ENCODE peak calls at places on chromosomes 7 and 10, in nine cellular contexts. T is MCF 10A, U is psoas muscle, C is HepG2, X is choroid plexus epithelial cell, D is cardiac muscle cell, Z is AG04450, I is heart left ventricle, Q is adrenal gland. B is an unnamed sample.

GRCh38 chr7:23207029-23207428 is 25.2 kb downstream of the NUP42 start:
- DNase-seq in C (peak), X (no peak), Q (no peak), I (no peak), Z (no peak), U (no peak), T (no peak), D (no peak), B (no peak)

GRCh38 chr7:82450759-82451158 is 7.2 kb upstream of the CACNA2D1 start:
- DNase-seq in U (no peak), Q (no peak), T (no peak), D (no peak), Z (no peak), C (no peak), I (no peak), X (no peak), B (no peak)

GRCh38 chr7:150356265-150356897 is 12.2 kb upstream of the REPIN1 start:
- DNase-seq in Q (no peak), Z (no peak), X (peak), C (peak), I (no peak), T (peak), D (peak), U (no peak), B (no peak)

GRCh38 chr7:19026888-19027287 is 90.5 kb downstream of the TWIST1 start:
- DNase-seq in C (no peak), I (no peak), D (no peak), T (peak), U (no peak), Q (no peak), Z (no peak), X (peak), B (no peak)

GRCh38 chr10:28910960-28911359 is 233.6 kb downstream of the BAMBI start:
- DNase-seq in I (no peak), U (no peak), X (peak), D (no peak), Z (peak), T (no peak), C (no peak), Q (no peak), B (no peak)

GRCh38 chr10:110433740-110434139 is 64.0 kb upstream of the DUSP5 start:
- DNase-seq in C (no peak), U (peak), I (no peak), Q (no peak), D (no peak), X (no peak), T (no peak), Z (no peak), B (no peak)

GRCh38 chr10:77023396-77023795 is 614.2 kb downstream of the KCNMA1 start:
- DNase-seq in D (no peak), Z (no peak), U (no peak), T (no peak), C (no peak), X (no peak), I (no peak), Q (no peak), B (no peak)

GRCh38 chr7:19480383-19480782 is 228.5 kb downstream of the POLR1F start:
- DNase-seq in Z (no peak), I (no peak), Q (no peak), X (no peak), U (no peak), C (no peak), D (no peak), T (no peak), B (no peak)

GRCh38 chr10:6399241-6399701 is 180.8 kb downstream of the PRKCQ start:
- DNase-seq in T (peak), I (no peak), Q (peak), C (no peak), X (peak), Z (peak), D (peak), U (no peak), B (no peak)

GRCh38 chr7:11171569-11172192 is 198.0 kb downstream of the PHF14 start:
- DNase-seq in D (no peak), T (no peak), I (no peak), X (no peak), Z (no peak), U (no peak), C (no peak), Q (no peak), B (peak)

GRCh38 chr10:89588671-89589070 is 53.3 kb upstream of the SLC16A12 start:
- DNase-seq in X (peak), T (peak), I (no peak), C (no peak), D (no peak), Z (no peak), Q (no peak), U (no peak), B (no peak)

GRCh38 chr7:77326131-77326530 is 90.0 kb downstream of the GSAP start:
- DNase-seq in Z (no peak), Q (no peak), C (no peak), D (no peak), X (peak), I (no peak), U (no peak), T (peak), B (no peak)

GRCh38 chr10:60305394-60305892 is 84.2 kb downstream of the ANK3 start:
- DNase-seq in X (peak), C (no peak), I (no peak), Z (no peak), D (no peak), U (no peak), Q (no peak), T (no peak), B (no peak)

GRCh38 chr10:17216217-17216900 is 11.7 kb upstream of the VIM start:
- DNase-seq in I (no peak), D (no peak), Q (no peak), U (no peak), X (peak), C (peak), Z (no peak), T (peak), B (no peak)

GRCh38 chr7:5211730-5212482 is 21.9 kb downstream of the WIPI2 start:
- DNase-seq in T (no peak), Q (peak), Z (no peak), I (no peak), C (no peak), X (no peak), D (no peak), U (no peak), B (no peak)

GRCh38 chr10:131081386-131081785 is 230.1 kb downstream of the TCERG1L start:
- DNase-seq in X (peak), C (no peak), Q (peak), I (no peak), Z (no peak), U (no peak), T (no peak), D (no peak), B (no peak)

GRCh38 chr7:1286946-1287628 is 54.4 kb downstream of the UNCX start:
- DNase-seq in U (peak), I (no peak), Q (no peak), X (no peak), T (no peak), Z (no peak), C (no peak), D (no peak), B (no peak)

GRCh38 chr10:71072146-71072819 is 140.1 kb upstream of the UNC5B start:
- DNase-seq in T (no peak), U (no peak), Q (no peak), C (no peak), X (no peak), D (no peak), I (no peak), Z (no peak), B (no peak)

GRCh38 chr7:157881062-157881771 is 544.4 kb downstream of the DNAJB6 start:
- DNase-seq in U (no peak), I (no peak), Q (no peak), D (no peak), X (no peak), T (no peak), C (no peak), Z (no peak), B (no peak)

GRCh38 chr7:80309377-80309776 is 174.7 kb downstream of the GNAI1 start:
- DNase-seq in T (no peak), Z (no peak), Q (no peak), X (no peak), I (no peak), C (no peak), U (no peak), D (no peak), B (no peak)

GRCh38 chr7:122485841-122486240 is 181.3 kb upstream of the FEZF1 start:
- DNase-seq in D (no peak), C (no peak), Q (no peak), Z (no peak), T (no peak), I (no peak), X (peak), U (no peak), B (no peak)

GRCh38 chr10:51832652-51833383 is 133.4 kb upstream of the CSTF2T start:
- DNase-seq in Q (peak), I (no peak), X (peak), Z (peak), D (no peak), T (peak), U (no peak), C (peak), B (no peak)

GRCh38 chr10:129759214-129760002 is 204.7 kb downstream of the EBF3 start:
- DNase-seq in D (no peak), X (no peak), Q (no peak), T (no peak), I (no peak), U (no peak), C (no peak), Z (no peak), B (no peak)

GRCh38 chr10:47311193-47311899 is 10.9 kb upstream of the GDF2 start:
- DNase-seq in Z (no peak), T (no peak), C (no peak), X (peak), I (no peak), Q (no peak), D (no peak), U (peak), B (no peak)

GRCh38 chr10:7813481-7813880 is 4.8 kb upstream of the TAF3 start:
- DNase-seq in I (no peak), C (no peak), X (no peak), Z (no peak), D (no peak), U (no peak), T (no peak), Q (no peak), B (no peak)

GRCh38 chr7:83468251-83468739 is 180.6 kb downstream of the SEMA3E start:
- DNase-seq in X (peak), Q (peak), D (peak), I (peak), C (peak), Z (peak), U (peak), T (peak), B (no peak)

GRCh38 chr7:44102846-44103565 is 1.1 kb upstream of the AEBP1 start:
- DNase-seq in X (no peak), D (no peak), Z (no peak), I (no peak), C (no peak), U (peak), Q (no peak), T (no peak), B (no peak)

GRCh38 chr7:100966542-100967291 is 2.6 kb upstream of the MUC12 start:
- DNase-seq in T (no peak), I (peak), C (no peak), Q (no peak), Z (no peak), D (no peak), U (peak), X (no peak), B (no peak)

GRCh38 chr10:126407831-126408230 is 19.6 kb upstream of the ADAM12 start:
- DNase-seq in X (no peak), D (no peak), T (peak), Z (no peak), Q (no peak), U (no peak), C (no peak), I (no peak), B (no peak)

GRCh38 chr10:68981074-68981473 is 7.5 kb upstream of the KIFBP start:
- DNase-seq in U (no peak), Q (no peak), X (peak), D (no peak), I (no peak), C (peak), Z (no peak), T (no peak), B (no peak)

GRCh38 chr10:69668722-69669121 is 38.7 kb downstream of the FAM241B start:
- DNase-seq in D (no peak), Q (no peak), I (no peak), Z (no peak), C (no peak), U (no peak), T (no peak), X (peak), B (no peak)

GRCh38 chr10:18880530-18880929 is 168.1 kb upstream of the MALRD1 start:
- DNase-seq in X (peak), Z (no peak), C (no peak), Q (no peak), I (no peak), U (no peak), T (no peak), D (no peak), B (no peak)

GRCh38 chr10:28806481-28806880 is 129.2 kb downstream of the BAMBI start:
- DNase-seq in D (peak), U (no peak), X (peak), T (no peak), I (no peak), Z (no peak), Q (peak), C (no peak), B (no peak)

GRCh38 chr10:20953120-20953519 is 56.0 kb upstream of the NEBL start:
- DNase-seq in Z (no peak), T (no peak), I (no peak), U (no peak), Q (no peak), D (no peak), C (no peak), X (no peak), B (no peak)

GRCh38 chr10:24617771-24618396 is 105.8 kb downstream of the ARHGAP21 start:
- DNase-seq in Z (no peak), C (peak), T (peak), I (peak), U (peak), X (peak), D (peak), Q (peak), B (no peak)

GRCh38 chr10:95560288-95561199 is 627 bp downstream of the SORBS1 start:
- DNase-seq in Q (peak), I (peak), D (peak), X (peak), T (peak), Z (no peak), C (no peak), U (peak), B (no peak)

GRCh38 chr7:91852263-91852741 is 28.2 kb downstream of the MTERF1 start:
- DNase-seq in Z (no peak), I (no peak), U (no peak), D (peak), X (peak), C (peak), Q (no peak), T (peak), B (no peak)
- TF ChIP-seq CTCF in Z (no peak), I (no peak), U (no peak), D (peak), X (peak), C (peak), Q (no peak), T (peak), B (peak)

DNA sequence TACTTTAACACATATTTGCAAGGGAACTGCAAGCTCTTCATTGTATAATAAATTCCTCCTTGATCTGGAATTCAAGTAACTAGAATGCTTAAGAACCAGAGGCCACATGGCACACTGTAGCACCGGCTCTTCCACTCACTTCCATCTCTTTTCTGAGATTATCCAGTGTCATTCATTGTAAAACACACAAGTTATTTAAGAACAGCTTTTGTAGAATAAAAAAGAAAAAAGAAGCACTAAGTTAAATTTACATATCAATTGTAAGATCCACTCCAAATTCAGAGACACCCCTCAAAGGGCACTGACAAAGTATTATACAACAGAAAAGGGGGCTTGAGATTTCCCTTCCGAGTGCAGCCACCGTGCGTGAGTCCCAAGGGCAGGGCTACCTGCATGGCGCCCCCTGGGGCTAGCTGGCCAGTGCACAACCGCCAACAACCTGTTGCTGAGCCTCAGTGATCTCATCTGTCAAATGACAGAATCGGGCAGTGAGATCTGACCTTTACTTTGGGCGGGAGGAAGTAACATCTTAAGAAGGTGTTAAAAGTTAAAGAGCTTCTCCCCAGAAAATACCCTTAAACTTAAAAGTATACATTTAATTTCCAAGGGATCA is 12.5 kb downstream of the GLI3 start:
- DNase-seq in Q (no peak), U (no peak), I (no peak), D (no peak), T (no peak), X (no peak), C (no peak), Z (no peak), B (no peak)
- TF ChIP-seq CTCF in Q (no peak), U (no peak), I (no peak), D (no peak), T (no peak), X (no peak), C (peak), Z (no peak), B (no peak)

GRCh38 chr10:124719213-124719851 is 24.8 kb downstream of the FAM53B start:
- DNase-seq in Z (no peak), C (no peak), X (peak), D (no peak), T (peak), U (peak), I (peak), Q (peak), B (no peak)
- TF ChIP-seq CTCF in Z (peak), C (no peak), X (peak), D (peak), T (no peak), U (peak), I (peak), Q (peak), B (peak)

GRCh38 chr7:34075543-34075942 is 170.2 kb downstream of the BMPER start:
- DNase-seq in X (no peak), C (no peak), Q (no peak), I (no peak), D (no peak), U (no peak), T (no peak), Z (no peak), B (no peak)

GRCh38 chr7:34075976-34076375 is 170.6 kb downstream of the BMPER start:
- DNase-seq in C (no peak), Z (no peak), U (no peak), Q (no peak), T (no peak), X (no peak), D (no peak), I (no peak), B (no peak)

GRCh38 chr7:34070486-34071323 is 165.4 kb downstream of the BMPER start:
- DNase-seq in Z (no peak), D (no peak), Q (no peak), X (peak), T (peak), U (no peak), C (no peak), I (no peak), B (no peak)

GRCh38 chr7:34077168-34077567 is 171.8 kb downstream of the BMPER start:
- DNase-seq in Q (no peak), T (no peak), C (no peak), I (no peak), Z (no peak), X (no peak), U (no peak), D (no peak), B (no peak)

GRCh38 chr7:34073676-34074075 is 168.3 kb downstream of the BMPER start:
- DNase-seq in Q (no peak), D (no peak), X (peak), C (no peak), I (no peak), U (peak), Z (no peak), T (no peak), B (no peak)
- TF ChIP-seq CTCF in Q (no peak), D (no peak), X (no peak), C (no peak), I (no peak), U (no peak), Z (no peak), T (no peak), B (no peak)

DNA sequence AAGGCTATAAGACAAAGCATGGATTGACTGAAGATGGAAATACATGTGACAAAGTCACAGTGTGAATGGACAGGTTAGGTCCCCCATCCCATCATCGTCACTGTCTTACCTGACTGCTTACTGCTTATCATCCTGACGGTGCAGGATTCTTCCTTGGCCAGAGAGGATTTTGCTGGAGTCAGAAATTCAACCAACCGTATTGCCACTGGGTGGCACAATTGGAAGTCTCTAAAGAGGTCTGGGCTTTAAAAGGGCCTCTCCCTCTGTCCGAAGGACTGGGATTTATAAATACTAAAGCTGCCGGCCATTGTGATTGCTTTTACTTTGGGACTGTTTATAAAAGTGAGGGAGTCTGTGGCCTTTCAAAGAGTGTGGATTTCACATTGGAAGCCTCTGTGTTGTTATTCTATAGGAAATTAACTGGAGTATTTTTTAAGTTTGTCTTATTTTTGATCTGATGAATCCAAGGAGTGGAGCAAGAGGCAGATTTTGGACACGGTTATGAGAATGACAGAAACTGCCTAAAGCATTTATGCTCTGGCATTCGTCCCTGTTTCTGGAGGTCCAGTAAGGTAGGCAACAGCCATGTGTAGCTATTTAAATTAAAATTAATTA is 113.3 kb upstream of the CREB5 start:
- DNase-seq in Q (peak), U (no peak), T (peak), X (peak), I (no peak), Z (no peak), C (peak), D (peak), B (no peak)
- TF ChIP-seq CTCF in Q (peak), U (peak), T (peak), X (peak), I (no peak), Z (peak), C (peak), D (peak), B (peak)

GRCh38 chr10:62616885-62617635 is 187.5 kb upstream of the ADO start:
- DNase-seq in Z (no peak), T (no peak), Q (no peak), U (no peak), X (no peak), I (no peak), D (no peak), C (no peak), B (no peak)
- TF ChIP-seq CTCF in Z (no peak), T (no peak), Q (no peak), U (no peak), X (no peak), I (no peak), D (no peak), C (no peak), B (no peak)

GRCh38 chr7:45872116-45873034 is 507 bp downstream of the CCDC201 start:
- DNase-seq in T (peak), Q (no peak), C (peak), I (no peak), U (no peak), X (peak), Z (no peak), D (peak), B (no peak)
- TF ChIP-seq CTCF in T (peak), Q (no peak), C (peak), I (no peak), U (no peak), X (peak), Z (peak), D (peak), B (no peak)

GRCh38 chr7:156772725-156773124 is 120.3 kb downstream of the LMBR1 start:
- DNase-seq in D (no peak), X (no peak), I (no peak), Q (no peak), Z (no peak), C (no peak), T (no peak), U (no peak), B (no peak)
- TF ChIP-seq CTCF in D (no peak), X (no peak), I (no peak), Q (no peak), Z (no peak), C (no peak), T (no peak), U (no peak), B (no peak)

DNA sequence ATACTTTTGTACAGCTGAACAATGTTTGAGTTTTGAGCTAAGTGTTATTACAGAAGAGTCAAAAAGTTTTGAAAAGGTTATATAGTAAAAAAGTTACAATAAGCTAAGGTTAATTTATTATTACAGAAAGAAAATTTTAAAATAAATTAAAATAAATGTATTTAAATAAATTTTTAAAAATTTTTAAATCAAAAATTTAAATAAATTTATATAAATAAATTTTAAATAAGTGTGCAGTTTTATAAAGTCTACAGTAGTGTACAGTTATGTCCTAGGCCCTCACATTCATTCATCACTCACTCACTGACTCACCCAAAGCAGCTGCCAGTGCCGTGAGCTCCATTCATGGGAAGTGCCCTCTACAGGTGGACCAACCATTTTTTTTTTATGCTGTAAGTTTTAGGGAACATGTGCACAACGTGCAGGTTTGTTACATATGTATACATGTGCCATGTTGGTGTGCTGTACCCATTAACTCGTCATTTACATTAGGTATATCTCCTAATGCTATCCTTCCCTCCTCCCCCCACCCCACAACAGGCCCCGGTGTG is 462.9 kb upstream of the ZMIZ1 start:
- DNase-seq in X (peak), C (peak), D (no peak), U (no peak), I (no peak), T (peak), Z (no peak), Q (no peak), B (no peak)
- TF ChIP-seq CTCF in X (peak), C (peak), D (no peak), U (no peak), I (no peak), T (peak), Z (no peak), Q (no peak), B (no peak)

B was measured in D721Med.